ENCODE peak calls at places on chromosomes 11 and 22, in seven cellular contexts. H is thyroid gland, L is lower lobe of right lung, G is AG09309, X is colonic mucosa, F is fibroblast of pulmonary artery, E is A673. N is an unnamed sample.
A peak's percentile ranks its signal among the peaks of the same experiment; 100 is the strongest.

GRCh38 chr11:66017354-66017753 is 5.5 kb downstream of the CST6 start:
- DNase-seq in H (no peak), L (no peak), G (no peak), X (no peak), F (no peak), E (no peak), N (no peak)

GRCh38 chr11:119432484-119433368 is 9.8 kb upstream of the THY1 start:
- DNase-seq in H (no peak), L (no peak), G (peak; percentile 70), X (no peak), F (peak; percentile 58), E (peak; percentile 83), N (no peak)

GRCh38 chr11:65885231-65885630 is 3.0 kb downstream of the FIBP start:
- DNase-seq in H (no peak), L (peak; percentile 40), G (no peak), X (no peak), F (no peak), E (no peak), N (no peak)

GRCh38 chr11:131811380-131811779 is 441.0 kb downstream of the NTM start:
- DNase-seq in H (no peak), L (no peak), G (no peak), X (no peak), F (no peak), E (peak; percentile 82), N (no peak)

GRCh38 chr11:41842673-41843072 is 383.2 kb upstream of the LRRC4C start:
- DNase-seq in H (no peak), L (no peak), G (no peak), X (no peak), F (no peak), E (no peak), N (no peak)

GRCh38 chr22:32754413-32755041 is 47.0 kb upstream of the TIMP3 start:
- DNase-seq in H (no peak), L (no peak), G (no peak), X (no peak), F (peak; percentile 78), E (no peak), N (no peak)

GRCh38 chr11:416051-416756 is 1.4 kb upstream of the SIGIRR start:
- DNase-seq in H (no peak), L (peak; percentile 49), G (no peak), X (no peak), F (no peak), E (no peak), N (no peak)

GRCh38 chr11:73326929-73327811 is 19.1 kb downstream of the ARHGEF17 start:
- DNase-seq in H (peak; percentile 51), L (no peak), G (no peak), X (no peak), F (peak; percentile 52), E (no peak), N (no peak)

GRCh38 chr11:119783466-119784400 is 54.7 kb upstream of the NECTIN1 start:
- DNase-seq in H (no peak), L (peak; percentile 14), G (no peak), X (no peak), F (no peak), E (no peak), N (no peak)

GRCh38 chr11:28343304-28344233 is 235.4 kb downstream of the METTL15 start:
- DNase-seq in H (no peak), L (no peak), G (peak; percentile 48), X (no peak), F (peak; percentile 85), E (peak; percentile 48), N (peak; percentile 20)

GRCh38 chr11:34203377-34203801 is 98.0 kb downstream of the NAT10 start:
- DNase-seq in H (no peak), L (no peak), G (no peak), X (no peak), F (no peak), E (no peak), N (no peak)

GRCh38 chr22:17542452-17542851 is 20.8 kb upstream of the SLC25A18 start:
- DNase-seq in H (no peak), L (no peak), G (no peak), X (no peak), F (no peak), E (no peak), N (no peak)

GRCh38 chr22:39308614-39309363 is 10.6 kb downstream of the RPL3 start:
- DNase-seq in H (no peak), L (peak; percentile 69), G (peak; percentile 88), X (no peak), F (peak; percentile 96), E (peak; percentile 91), N (no peak)

GRCh38 chr11:45173064-45173463 is 26.6 kb downstream of the PRDM11 start:
- DNase-seq in H (no peak), L (no peak), G (no peak), X (peak; percentile 86), F (no peak), E (no peak), N (no peak)

GRCh38 chr11:122167100-122167499 is 51.1 kb upstream of the BLID start:
- DNase-seq in H (no peak), L (no peak), G (peak; percentile 62), X (no peak), F (peak; percentile 88), E (no peak), N (peak; percentile 90)

GRCh38 chr22:46147471-46148267 is 2.7 kb upstream of the PPARA start:
- DNase-seq in H (peak; percentile 43), L (no peak), G (no peak), X (no peak), F (no peak), E (no peak), N (no peak)

GRCh38 chr11:16795146-16795545 is 56.7 kb downstream of the C11orf58 start:
- DNase-seq in H (no peak), L (peak; percentile 56), G (no peak), X (no peak), F (no peak), E (no peak), N (no peak)

GRCh38 chr11:36037031-36037430 is 93.2 kb downstream of the LDLRAD3 start:
- DNase-seq in H (peak; percentile 48), L (no peak), G (no peak), X (no peak), F (peak; percentile 64), E (no peak), N (peak; percentile 74)

GRCh38 chr22:21797444-21798221 is 62.0 kb upstream of the YPEL1 start:
- DNase-seq in H (peak; percentile 53), L (no peak), G (no peak), X (no peak), F (peak; percentile 56), E (no peak), N (no peak)

DNA sequence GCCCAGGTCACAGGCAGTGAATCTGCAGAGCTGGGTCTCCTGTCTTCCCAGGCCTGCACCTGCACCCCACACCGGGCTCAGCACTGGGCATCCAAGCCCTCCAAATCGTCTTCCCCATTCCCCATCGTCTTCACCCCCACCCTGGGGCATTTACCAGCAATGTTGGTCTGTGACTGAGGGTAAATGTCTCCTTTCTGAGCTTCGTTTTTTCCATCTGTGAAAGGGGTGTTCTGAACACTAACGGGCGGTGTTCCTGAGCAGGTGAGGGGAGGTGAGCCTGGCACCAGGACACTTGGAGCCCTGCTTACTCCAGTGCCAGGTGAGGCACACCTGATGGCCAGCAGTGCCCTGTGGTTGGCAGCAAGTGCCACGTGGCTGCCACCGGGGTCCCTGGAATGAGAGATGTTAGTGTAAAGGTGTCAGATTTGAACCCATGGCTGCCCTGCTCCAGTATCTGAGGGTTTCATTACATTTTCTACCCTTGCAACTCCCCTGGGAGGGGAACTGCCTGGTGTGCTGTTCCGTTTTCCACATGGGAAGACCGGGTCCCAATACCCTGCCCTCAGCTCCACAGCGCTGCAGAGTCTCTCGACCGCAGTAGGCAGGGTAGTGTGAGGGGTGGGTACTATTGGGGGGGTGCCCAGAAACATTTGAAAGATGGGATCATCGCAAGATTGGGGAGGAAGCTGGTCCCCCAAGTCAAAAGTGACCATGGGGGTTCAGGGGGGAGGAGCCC is 1.9 kb downstream of the CDC42EP1 start:
- DNase-seq in H (no peak), L (no peak), G (no peak), X (no peak), F (no peak), E (no peak), N (no peak)
- H3K4me3 ChIP-seq in H (no peak overlapping the region), L (peak overlapping the region; percentile 81), G (peak overlapping the region; percentile 51), X (peak overlapping the region; percentile 71), F (peak overlapping the region; percentile 89), E (no peak overlapping the region), N (peak overlapping the region; percentile 80)

GRCh38 chr11:9265211-9266131 is at the start of gene DENND5A:
- DNase-seq in H (peak; percentile 80), L (peak; percentile 88), G (peak; percentile 35), X (peak; percentile 74), F (peak; percentile 83), E (peak; percentile 81), N (no peak)
- H3K4me3 ChIP-seq in H (peak within 1 kb of the TSS; percentile 91), L (peak within 1 kb of the TSS; percentile 87), G (peak within 1 kb of the TSS; percentile 85), X (peak within 1 kb of the TSS; percentile 56), F (peak within 1 kb of the TSS; percentile 91), E (peak within 1 kb of the TSS; percentile 78), N (peak within 1 kb of the TSS; percentile 80)

DNA sequence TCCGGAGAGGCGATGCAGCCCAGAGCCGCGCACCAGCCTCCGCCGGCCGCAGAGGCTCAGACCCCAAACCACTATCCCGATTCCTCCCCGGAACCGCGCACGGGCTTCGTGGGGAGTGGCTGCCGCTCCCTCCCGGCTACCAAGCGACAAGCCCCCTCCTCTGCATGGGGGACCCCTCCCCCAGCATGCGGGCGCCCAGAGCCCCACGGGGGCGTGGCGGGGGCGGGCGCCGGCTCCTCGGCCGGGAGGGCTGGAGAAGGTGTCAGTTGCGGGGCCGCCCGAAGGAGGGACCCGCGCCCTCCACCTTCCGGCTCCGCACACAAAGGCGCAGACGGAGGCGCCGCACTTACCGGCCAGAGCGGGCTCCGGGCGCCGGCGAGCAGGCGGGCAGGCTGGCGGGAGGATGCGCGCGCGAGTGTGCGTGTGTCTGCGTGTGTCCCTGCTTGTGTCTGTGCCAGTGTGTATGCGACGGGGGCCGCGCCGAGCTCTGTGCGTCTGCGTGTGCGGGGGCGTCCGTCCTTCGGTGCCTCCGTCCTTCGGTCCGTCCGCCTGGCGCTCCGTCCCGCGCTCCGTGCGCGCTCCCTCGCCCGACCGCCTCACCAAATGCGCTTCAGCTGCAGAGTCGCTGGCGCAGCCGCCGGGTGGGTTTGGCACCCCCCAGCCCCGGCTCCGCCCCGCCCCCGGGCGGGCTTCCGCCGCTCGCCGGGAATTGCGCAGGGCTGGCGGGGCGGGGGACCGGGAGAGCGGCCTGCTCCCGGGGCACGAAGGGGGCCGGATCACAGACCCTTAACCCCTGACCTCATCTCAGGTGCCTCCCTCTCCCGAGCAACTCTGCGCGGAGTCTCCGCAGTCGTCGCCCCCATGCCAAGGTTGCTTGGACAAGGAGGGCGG is at the start of gene PTPN5:
- DNase-seq in H (no peak), L (no peak), G (no peak), X (no peak), F (peak; percentile 7), E (no peak), N (no peak)
- H3K4me3 ChIP-seq in H (no peak within 1 kb of the TSS), L (peak within 1 kb of the TSS; percentile 35), G (no peak within 1 kb of the TSS), X (no peak within 1 kb of the TSS), F (peak within 1 kb of the TSS; percentile 14), E (peak within 1 kb of the TSS; percentile 33), N (no peak within 1 kb of the TSS)

DNA sequence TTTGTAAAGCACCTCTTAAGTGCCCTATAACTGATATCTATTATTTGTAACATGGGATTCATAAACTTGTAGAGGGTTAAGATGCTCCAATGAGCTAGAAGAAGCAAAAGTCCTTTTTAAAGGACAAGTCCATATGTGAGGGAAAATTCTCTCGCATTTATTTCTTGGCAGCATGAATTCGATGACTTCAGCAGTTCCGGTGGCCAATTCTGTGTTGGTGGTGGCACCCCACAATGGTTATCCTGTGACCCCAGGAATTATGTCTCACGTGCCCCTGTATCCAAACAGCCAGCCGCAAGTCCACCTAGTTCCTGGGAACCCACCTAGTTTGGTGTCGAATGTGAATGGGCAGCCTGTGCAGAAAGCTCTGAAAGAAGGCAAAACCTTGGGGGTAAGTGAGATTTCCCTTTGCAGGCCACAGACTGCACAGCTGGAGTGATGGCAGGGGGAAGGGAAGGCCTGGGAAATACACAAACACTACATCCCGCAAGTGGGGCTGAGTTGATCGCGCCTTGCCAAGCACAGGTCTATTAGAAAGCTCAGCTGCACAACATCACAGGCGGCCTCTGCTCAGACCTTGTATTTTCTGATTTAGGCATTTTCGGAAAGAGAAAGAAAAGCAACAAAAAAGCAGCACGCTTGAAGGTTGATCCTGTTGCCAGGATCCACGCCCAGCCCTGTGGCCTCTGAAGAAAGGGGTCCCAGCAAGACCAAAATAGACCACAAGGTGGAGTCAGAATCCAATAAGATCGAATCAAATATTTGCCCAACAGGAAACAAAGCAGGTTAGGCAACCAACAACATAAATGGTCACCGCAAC is 1.5 kb downstream of the MS4A8 start:
- DNase-seq in H (no peak), L (no peak), G (no peak), X (peak; percentile 63), F (peak; percentile 11), E (peak; percentile 66), N (no peak)
- H3K4me3 ChIP-seq in H (no peak overlapping the region), L (no peak overlapping the region), G (no peak overlapping the region), X (no peak overlapping the region), F (no peak overlapping the region), E (no peak overlapping the region), N (no peak overlapping the region)